ENCODE peak calls at places on chromosome 22, in five cellular contexts. C, N, B, E and F are unnamed samples. For H3K4me1, the result is how much of the 10 kb centered on the place peaks cover.

GRCh38 chr22:36873614-36874308 is 13.0 kb downstream of the NCF4 start:
- DNase-seq in C (peak), N (no peak), B (no peak), E (no peak), F (no peak)

GRCh38 chr22:25564979-25565677 is 653 bp downstream of the GRK3 start:
- DNase-seq in C (peak), N (peak), B (peak), E (peak), F (no peak)

GRCh38 chr22:50702821-50703725 is 30.4 kb downstream of the SHANK3 start:
- DNase-seq in C (no peak), N (peak), B (no peak), E (peak), F (peak)

GRCh38 chr22:24471570-24471969 is 23.6 kb upstream of the UPB1 start:
- DNase-seq in C (peak), N (peak), B (no peak), E (peak), F (peak)

GRCh38 chr22:41367680-41368542 is 13.8 kb upstream of the TEF start:
- DNase-seq in C (peak), N (no peak), B (no peak), E (peak), F (no peak)

GRCh38 chr22:37545703-37546435 is 14.4 kb upstream of the CDC42EP1 start:
- DNase-seq in C (peak), N (peak), B (no peak), E (peak), F (peak)

GRCh38 chr22:39473856-39474255 is 17.0 kb downstream of the MGAT3 start:
- DNase-seq in C (no peak), N (no peak), B (no peak), E (no peak), F (no peak)

GRCh38 chr22:37079668-37080171 is 28.2 kb downstream of the KCTD17 start:
- DNase-seq in C (no peak), N (no peak), B (peak), E (no peak), F (peak)

GRCh38 chr22:30310881-30311771 is 15.6 kb downstream of the TBC1D10A start:
- DNase-seq in C (peak), N (peak), B (no peak), E (peak), F (peak)

GRCh38 chr22:19466126-19466716 is 12.8 kb downstream of the UFD1 start:
- DNase-seq in C (no peak), N (no peak), B (no peak), E (no peak), F (no peak)

GRCh38 chr22:30004101-30004500 is 76.2 kb upstream of the HORMAD2 start:
- DNase-seq in C (no peak), N (no peak), B (no peak), E (no peak), F (no peak)

GRCh38 chr22:35376728-35377472 is 4.0 kb upstream of the HMOX1 start:
- DNase-seq in C (peak), N (peak), B (no peak), E (peak), F (peak)
- H3K4me1 ChIP-seq in C (under half), N (under half), B (under half), E (under half), F (under half)

GRCh38 chr22:45964926-45965564 is 11.9 kb downstream of the WNT7B start:
- DNase-seq in C (no peak), N (no peak), B (no peak), E (no peak), F (no peak)

GRCh38 chr22:45966320-45966891 is 10.6 kb downstream of the WNT7B start:
- DNase-seq in C (no peak), N (no peak), B (no peak), E (no peak), F (no peak)

GRCh38 chr22:45966892-45967365 is 10.0 kb downstream of the WNT7B start:
- DNase-seq in C (no peak), N (no peak), B (no peak), E (no peak), F (no peak)

GRCh38 chr22:45964372-45964771 is 12.6 kb downstream of the WNT7B start:
- DNase-seq in C (no peak), N (no peak), B (no peak), E (no peak), F (no peak)

GRCh38 chr22:45965565-45965962 is 11.4 kb downstream of the WNT7B start:
- DNase-seq in C (no peak), N (no peak), B (no peak), E (no peak), F (no peak)
- H3K4me1 ChIP-seq in C (under half), N (under half), B (under half), E (under half), F (under half)

GRCh38 chr22:22772883-22773282 is 114.7 kb upstream of the IGLL5 start:
- DNase-seq in C (no peak), N (no peak), B (no peak), E (no peak), F (no peak)

GRCh38 chr22:22770280-22770871 is 117.2 kb upstream of the IGLL5 start:
- DNase-seq in C (no peak), N (peak), B (no peak), E (no peak), F (no peak)

GRCh38 chr22:22770881-22771280 is 116.7 kb upstream of the IGLL5 start:
- DNase-seq in C (no peak), N (no peak), B (no peak), E (no peak), F (no peak)

GRCh38 chr22:22772396-22772795 is 115.2 kb upstream of the IGLL5 start:
- DNase-seq in C (no peak), N (no peak), B (no peak), E (no peak), F (no peak)

GRCh38 chr22:22771696-22772377 is 115.8 kb upstream of the IGLL5 start:
- DNase-seq in C (no peak), N (no peak), B (no peak), E (no peak), F (no peak)
- H3K4me1 ChIP-seq in C (under half), N (under half), B (under half), E (under half), F (under half)

GRCh38 chr22:31340765-31341247 is 5.3 kb downstream of the PATZ1 start:
- DNase-seq in C (no peak), N (no peak), B (no peak), E (no peak), F (no peak)
- H3K4me1 ChIP-seq in C (under half), N (under half), B (half or more), E (half or more), F (under half)